ENCODE peak calls at places on chromosomes 12 and 14, in eight cellular contexts. One of them, this sample, is unnamed.

GRCh38 chr12:67366530-67367196 is 97.5 kb downstream of the CAND1 start:
- DNase-seq in OCI-M1: no peak
- DNase-seq in GDM1: no peak
- DNase-seq in neuronal stem cell: no peak
- DNase-seq in activated CD4-positive, alpha-beta T cell treated with anti-CD3 and anti-CD28 coated beads for 48 hours: no peak
- DNase-seq in HuH-7.5: no peak
- DNase-seq in GM03348: peak; percentile 73
- DNase-seq in CD4-positive, alpha-beta memory T cell: no peak
- DNase-seq in this sample: no peak

GRCh38 chr14:81767266-81767987 is 233.8 kb upstream of the SEL1L start:
- DNase-seq in OCI-M1: peak; percentile 82
- DNase-seq in GDM1: no peak
- DNase-seq in neuronal stem cell: peak; percentile 8
- DNase-seq in activated CD4-positive, alpha-beta T cell treated with anti-CD3 and anti-CD28 coated beads for 48 hours: no peak
- DNase-seq in HuH-7.5: no peak
- DNase-seq in GM03348: no peak
- DNase-seq in CD4-positive, alpha-beta memory T cell: no peak
- DNase-seq in this sample: no peak

GRCh38 chr12:105077435-105077834 is 6.8 kb downstream of the ALDH1L2 start:
- DNase-seq in OCI-M1: no peak
- DNase-seq in GDM1: no peak
- DNase-seq in neuronal stem cell: no peak
- DNase-seq in activated CD4-positive, alpha-beta T cell treated with anti-CD3 and anti-CD28 coated beads for 48 hours: no peak
- DNase-seq in HuH-7.5: no peak
- DNase-seq in GM03348: peak; percentile 19
- DNase-seq in CD4-positive, alpha-beta memory T cell: no peak
- DNase-seq in this sample: no peak

GRCh38 chr12:61385771-61386170 is 874.4 kb upstream of the USP15 start:
- DNase-seq in OCI-M1: no peak
- DNase-seq in GDM1: no peak
- DNase-seq in neuronal stem cell: no peak
- DNase-seq in activated CD4-positive, alpha-beta T cell treated with anti-CD3 and anti-CD28 coated beads for 48 hours: no peak
- DNase-seq in HuH-7.5: no peak
- DNase-seq in GM03348: peak; percentile 2
- DNase-seq in CD4-positive, alpha-beta memory T cell: no peak
- DNase-seq in this sample: no peak

GRCh38 chr14:104432611-104433231 is 146.8 kb upstream of the C14orf180 start:
- DNase-seq in OCI-M1: no peak
- DNase-seq in GDM1: no peak
- DNase-seq in neuronal stem cell: no peak
- DNase-seq in activated CD4-positive, alpha-beta T cell treated with anti-CD3 and anti-CD28 coated beads for 48 hours: no peak
- DNase-seq in HuH-7.5: no peak
- DNase-seq in GM03348: no peak
- DNase-seq in CD4-positive, alpha-beta memory T cell: no peak
- DNase-seq in this sample: no peak

GRCh38 chr12:8050600-8051250 is 15.4 kb downstream of the C3AR1 start:
- DNase-seq in OCI-M1: no peak
- DNase-seq in GDM1: no peak
- DNase-seq in neuronal stem cell: no peak
- DNase-seq in activated CD4-positive, alpha-beta T cell treated with anti-CD3 and anti-CD28 coated beads for 48 hours: no peak
- DNase-seq in HuH-7.5: no peak
- DNase-seq in GM03348: no peak
- DNase-seq in CD4-positive, alpha-beta memory T cell: no peak
- DNase-seq in this sample: no peak

GRCh38 chr14:64707661-64708060 is 3.4 kb downstream of the PLEKHG3 start:
- DNase-seq in OCI-M1: peak; percentile 23
- DNase-seq in GDM1: no peak
- DNase-seq in neuronal stem cell: no peak
- DNase-seq in activated CD4-positive, alpha-beta T cell treated with anti-CD3 and anti-CD28 coated beads for 48 hours: no peak
- DNase-seq in HuH-7.5: no peak
- DNase-seq in GM03348: peak; percentile 63
- DNase-seq in CD4-positive, alpha-beta memory T cell: peak; percentile 42
- DNase-seq in this sample: no peak

GRCh38 chr12:55908726-55909512 is 18.8 kb downstream of the PYM1 start:
- DNase-seq in OCI-M1: no peak
- DNase-seq in GDM1: no peak
- DNase-seq in neuronal stem cell: no peak
- DNase-seq in activated CD4-positive, alpha-beta T cell treated with anti-CD3 and anti-CD28 coated beads for 48 hours: no peak
- DNase-seq in HuH-7.5: no peak
- DNase-seq in GM03348: peak; percentile 42
- DNase-seq in CD4-positive, alpha-beta memory T cell: no peak
- DNase-seq in this sample: no peak

GRCh38 chr14:60212503-60213371 is 36.3 kb upstream of the PPM1A start:
- DNase-seq in OCI-M1: no peak
- DNase-seq in GDM1: no peak
- DNase-seq in neuronal stem cell: no peak
- DNase-seq in activated CD4-positive, alpha-beta T cell treated with anti-CD3 and anti-CD28 coated beads for 48 hours: no peak
- DNase-seq in HuH-7.5: no peak
- DNase-seq in GM03348: no peak
- DNase-seq in CD4-positive, alpha-beta memory T cell: no peak
- DNase-seq in this sample: no peak

GRCh38 chr12:52949413-52950331 is 754 bp downstream of the KRT18 start:
- DNase-seq in OCI-M1: peak; percentile 73
- DNase-seq in GDM1: no peak
- DNase-seq in neuronal stem cell: no peak
- DNase-seq in activated CD4-positive, alpha-beta T cell treated with anti-CD3 and anti-CD28 coated beads for 48 hours: no peak
- DNase-seq in HuH-7.5: peak; percentile 86
- DNase-seq in GM03348: no peak
- DNase-seq in CD4-positive, alpha-beta memory T cell: no peak
- DNase-seq in this sample: no peak

GRCh38 chr12:613996-614726 is 49.1 kb downstream of the NINJ2 start:
- DNase-seq in OCI-M1: peak; percentile 24
- DNase-seq in GDM1: peak; percentile 74
- DNase-seq in neuronal stem cell: no peak
- DNase-seq in activated CD4-positive, alpha-beta T cell treated with anti-CD3 and anti-CD28 coated beads for 48 hours: peak; percentile 50
- DNase-seq in HuH-7.5: no peak
- DNase-seq in GM03348: no peak
- DNase-seq in CD4-positive, alpha-beta memory T cell: peak; percentile 10
- DNase-seq in this sample: peak; percentile 40

GRCh38 chr12:5580911-5581488 is 149.1 kb downstream of the NTF3 start:
- DNase-seq in OCI-M1: no peak
- DNase-seq in GDM1: no peak
- DNase-seq in neuronal stem cell: no peak
- DNase-seq in activated CD4-positive, alpha-beta T cell treated with anti-CD3 and anti-CD28 coated beads for 48 hours: no peak
- DNase-seq in HuH-7.5: no peak
- DNase-seq in GM03348: peak; percentile 59
- DNase-seq in CD4-positive, alpha-beta memory T cell: no peak
- DNase-seq in this sample: no peak

GRCh38 chr14:54564799-54565235 is 2.1 kb upstream of the SAMD4A start:
- DNase-seq in OCI-M1: peak; percentile 21
- DNase-seq in GDM1: no peak
- DNase-seq in neuronal stem cell: no peak
- DNase-seq in activated CD4-positive, alpha-beta T cell treated with anti-CD3 and anti-CD28 coated beads for 48 hours: no peak
- DNase-seq in HuH-7.5: peak; percentile 20
- DNase-seq in GM03348: peak; percentile 45
- DNase-seq in CD4-positive, alpha-beta memory T cell: no peak
- DNase-seq in this sample: no peak

GRCh38 chr12:125140918-125141573 is 75.8 kb downstream of the AACS start:
- DNase-seq in OCI-M1: no peak
- DNase-seq in GDM1: no peak
- DNase-seq in neuronal stem cell: no peak
- DNase-seq in activated CD4-positive, alpha-beta T cell treated with anti-CD3 and anti-CD28 coated beads for 48 hours: no peak
- DNase-seq in HuH-7.5: no peak
- DNase-seq in GM03348: peak; percentile 81
- DNase-seq in CD4-positive, alpha-beta memory T cell: no peak
- DNase-seq in this sample: no peak

GRCh38 chr12:6364037-6364360 is 11.4 kb downstream of the SCNN1A start:
- DNase-seq in OCI-M1: no peak
- DNase-seq in GDM1: no peak
- DNase-seq in neuronal stem cell: no peak
- DNase-seq in activated CD4-positive, alpha-beta T cell treated with anti-CD3 and anti-CD28 coated beads for 48 hours: peak; percentile 40
- DNase-seq in HuH-7.5: no peak
- DNase-seq in GM03348: peak; percentile 50
- DNase-seq in CD4-positive, alpha-beta memory T cell: no peak
- DNase-seq in this sample: no peak

GRCh38 chr14:64698899-64699298 is 5.3 kb upstream of the PLEKHG3 start:
- DNase-seq in OCI-M1: peak; percentile 74
- DNase-seq in GDM1: peak; percentile 74
- DNase-seq in neuronal stem cell: no peak
- DNase-seq in activated CD4-positive, alpha-beta T cell treated with anti-CD3 and anti-CD28 coated beads for 48 hours: no peak
- DNase-seq in HuH-7.5: no peak
- DNase-seq in GM03348: no peak
- DNase-seq in CD4-positive, alpha-beta memory T cell: peak; percentile 37
- DNase-seq in this sample: no peak

GRCh38 chr14:89093083-89093482 is 268.6 kb downstream of the TTC8 start:
- DNase-seq in OCI-M1: no peak
- DNase-seq in GDM1: no peak
- DNase-seq in neuronal stem cell: no peak
- DNase-seq in activated CD4-positive, alpha-beta T cell treated with anti-CD3 and anti-CD28 coated beads for 48 hours: no peak
- DNase-seq in HuH-7.5: no peak
- DNase-seq in GM03348: no peak
- DNase-seq in CD4-positive, alpha-beta memory T cell: no peak
- DNase-seq in this sample: no peak

GRCh38 chr12:120687570-120688289 is 781 bp downstream of the MLEC start:
- DNase-seq in OCI-M1: peak; percentile 40
- DNase-seq in GDM1: no peak
- DNase-seq in neuronal stem cell: no peak
- DNase-seq in activated CD4-positive, alpha-beta T cell treated with anti-CD3 and anti-CD28 coated beads for 48 hours: peak; percentile 60
- DNase-seq in HuH-7.5: no peak
- DNase-seq in GM03348: peak; percentile 36
- DNase-seq in CD4-positive, alpha-beta memory T cell: no peak
- DNase-seq in this sample: peak; percentile 52

GRCh38 chr12:123223241-123223668 is 9.7 kb downstream of the MPHOSPH9 start:
- DNase-seq in OCI-M1: no peak
- DNase-seq in GDM1: peak; percentile 13
- DNase-seq in neuronal stem cell: no peak
- DNase-seq in activated CD4-positive, alpha-beta T cell treated with anti-CD3 and anti-CD28 coated beads for 48 hours: peak; percentile 71
- DNase-seq in HuH-7.5: no peak
- DNase-seq in GM03348: no peak
- DNase-seq in CD4-positive, alpha-beta memory T cell: peak; percentile 63
- DNase-seq in this sample: peak; percentile 65

GRCh38 chr12:4864575-4864974 is 45.1 kb upstream of the KCNA1 start:
- DNase-seq in OCI-M1: no peak
- DNase-seq in GDM1: no peak
- DNase-seq in neuronal stem cell: no peak
- DNase-seq in activated CD4-positive, alpha-beta T cell treated with anti-CD3 and anti-CD28 coated beads for 48 hours: no peak
- DNase-seq in HuH-7.5: no peak
- DNase-seq in GM03348: no peak
- DNase-seq in CD4-positive, alpha-beta memory T cell: no peak
- DNase-seq in this sample: no peak

GRCh38 chr14:39426605-39427004 is 5.6 kb downstream of the FBXO33 start:
- DNase-seq in OCI-M1: peak; percentile 51
- DNase-seq in GDM1: peak; percentile 38
- DNase-seq in neuronal stem cell: no peak
- DNase-seq in activated CD4-positive, alpha-beta T cell treated with anti-CD3 and anti-CD28 coated beads for 48 hours: no peak
- DNase-seq in HuH-7.5: no peak
- DNase-seq in GM03348: peak; percentile 44
- DNase-seq in CD4-positive, alpha-beta memory T cell: no peak
- DNase-seq in this sample: no peak

GRCh38 chr12:64171715-64172114 is 50.4 kb downstream of the KICS2 start:
- DNase-seq in OCI-M1: no peak
- DNase-seq in GDM1: no peak
- DNase-seq in neuronal stem cell: no peak
- DNase-seq in activated CD4-positive, alpha-beta T cell treated with anti-CD3 and anti-CD28 coated beads for 48 hours: no peak
- DNase-seq in HuH-7.5: no peak
- DNase-seq in GM03348: peak; percentile 55
- DNase-seq in CD4-positive, alpha-beta memory T cell: no peak
- DNase-seq in this sample: no peak

GRCh38 chr14:37792124-37792523 is 196.7 kb downstream of the TTC6 start:
- DNase-seq in OCI-M1: no peak
- DNase-seq in GDM1: no peak
- DNase-seq in neuronal stem cell: no peak
- DNase-seq in activated CD4-positive, alpha-beta T cell treated with anti-CD3 and anti-CD28 coated beads for 48 hours: no peak
- DNase-seq in HuH-7.5: no peak
- DNase-seq in GM03348: no peak
- DNase-seq in CD4-positive, alpha-beta memory T cell: no peak
- DNase-seq in this sample: no peak

GRCh38 chr14:74658535-74659130 is 46.6 kb upstream of the LTBP2 start:
- DNase-seq in OCI-M1: no peak
- DNase-seq in GDM1: no peak
- DNase-seq in neuronal stem cell: no peak
- DNase-seq in activated CD4-positive, alpha-beta T cell treated with anti-CD3 and anti-CD28 coated beads for 48 hours: no peak
- DNase-seq in HuH-7.5: no peak
- DNase-seq in GM03348: peak; percentile 52
- DNase-seq in CD4-positive, alpha-beta memory T cell: no peak
- DNase-seq in this sample: no peak

GRCh38 chr14:32134448-32135070 is 57.5 kb downstream of the ARHGAP5 start:
- DNase-seq in OCI-M1: no peak
- DNase-seq in GDM1: no peak
- DNase-seq in neuronal stem cell: no peak
- DNase-seq in activated CD4-positive, alpha-beta T cell treated with anti-CD3 and anti-CD28 coated beads for 48 hours: no peak
- DNase-seq in HuH-7.5: no peak
- DNase-seq in GM03348: peak; percentile 4
- DNase-seq in CD4-positive, alpha-beta memory T cell: no peak
- DNase-seq in this sample: no peak

GRCh38 chr12:130461868-130462557 is 124.3 kb downstream of the PIWIL1 start:
- DNase-seq in OCI-M1: no peak
- DNase-seq in GDM1: no peak
- DNase-seq in neuronal stem cell: no peak
- DNase-seq in activated CD4-positive, alpha-beta T cell treated with anti-CD3 and anti-CD28 coated beads for 48 hours: no peak
- DNase-seq in HuH-7.5: no peak
- DNase-seq in GM03348: no peak
- DNase-seq in CD4-positive, alpha-beta memory T cell: no peak
- DNase-seq in this sample: no peak

GRCh38 chr14:91378945-91379932 is 38.4 kb downstream of the CCDC88C start:
- DNase-seq in OCI-M1: no peak
- DNase-seq in GDM1: no peak
- DNase-seq in neuronal stem cell: no peak
- DNase-seq in activated CD4-positive, alpha-beta T cell treated with anti-CD3 and anti-CD28 coated beads for 48 hours: no peak
- DNase-seq in HuH-7.5: no peak
- DNase-seq in GM03348: no peak
- DNase-seq in CD4-positive, alpha-beta memory T cell: no peak
- DNase-seq in this sample: no peak

GRCh38 chr12:91361864-91362263 is 179.2 kb upstream of the DCN start:
- DNase-seq in OCI-M1: peak; percentile 65
- DNase-seq in GDM1: no peak
- DNase-seq in neuronal stem cell: peak; percentile 15
- DNase-seq in activated CD4-positive, alpha-beta T cell treated with anti-CD3 and anti-CD28 coated beads for 48 hours: no peak
- DNase-seq in HuH-7.5: no peak
- DNase-seq in GM03348: peak; percentile 41
- DNase-seq in CD4-positive, alpha-beta memory T cell: peak; percentile 32
- DNase-seq in this sample: no peak

GRCh38 chr12:104809251-104809650 is 148.8 kb downstream of the SLC41A2 start:
- DNase-seq in OCI-M1: no peak
- DNase-seq in GDM1: no peak
- DNase-seq in neuronal stem cell: no peak
- DNase-seq in activated CD4-positive, alpha-beta T cell treated with anti-CD3 and anti-CD28 coated beads for 48 hours: no peak
- DNase-seq in HuH-7.5: no peak
- DNase-seq in GM03348: no peak
- DNase-seq in CD4-positive, alpha-beta memory T cell: no peak
- DNase-seq in this sample: no peak

GRCh38 chr12:26839551-26839950 is 6.6 kb upstream of the ITPR2 start:
- DNase-seq in OCI-M1: no peak
- DNase-seq in GDM1: no peak
- DNase-seq in neuronal stem cell: no peak
- DNase-seq in activated CD4-positive, alpha-beta T cell treated with anti-CD3 and anti-CD28 coated beads for 48 hours: no peak
- DNase-seq in HuH-7.5: no peak
- DNase-seq in GM03348: no peak
- DNase-seq in CD4-positive, alpha-beta memory T cell: no peak
- DNase-seq in this sample: no peak

GRCh38 chr12:6962285-6963015 is 8.0 kb downstream of the PHB2 start:
- DNase-seq in OCI-M1: no peak
- DNase-seq in GDM1: no peak
- DNase-seq in neuronal stem cell: no peak
- DNase-seq in activated CD4-positive, alpha-beta T cell treated with anti-CD3 and anti-CD28 coated beads for 48 hours: no peak
- DNase-seq in HuH-7.5: no peak
- DNase-seq in GM03348: no peak
- DNase-seq in CD4-positive, alpha-beta memory T cell: no peak
- DNase-seq in this sample: no peak

GRCh38 chr12:6355491-6356373 is 13.9 kb upstream of the TNFRSF1A start:
- DNase-seq in OCI-M1: no peak
- DNase-seq in GDM1: no peak
- DNase-seq in neuronal stem cell: no peak
- DNase-seq in activated CD4-positive, alpha-beta T cell treated with anti-CD3 and anti-CD28 coated beads for 48 hours: no peak
- DNase-seq in HuH-7.5: no peak
- DNase-seq in GM03348: no peak
- DNase-seq in CD4-positive, alpha-beta memory T cell: no peak
- DNase-seq in this sample: no peak

GRCh38 chr12:96774501-96775256 is 132.4 kb upstream of the NEDD1 start:
- DNase-seq in OCI-M1: no peak
- DNase-seq in GDM1: no peak
- DNase-seq in neuronal stem cell: no peak
- DNase-seq in activated CD4-positive, alpha-beta T cell treated with anti-CD3 and anti-CD28 coated beads for 48 hours: no peak
- DNase-seq in HuH-7.5: no peak
- DNase-seq in GM03348: peak; percentile 22
- DNase-seq in CD4-positive, alpha-beta memory T cell: no peak
- DNase-seq in this sample: no peak

GRCh38 chr14:79161576-79161975 is 991.4 kb downstream of the NRXN3 start:
- DNase-seq in OCI-M1: no peak
- DNase-seq in GDM1: no peak
- DNase-seq in neuronal stem cell: peak; percentile 46
- DNase-seq in activated CD4-positive, alpha-beta T cell treated with anti-CD3 and anti-CD28 coated beads for 48 hours: no peak
- DNase-seq in HuH-7.5: no peak
- DNase-seq in GM03348: peak; percentile 36
- DNase-seq in CD4-positive, alpha-beta memory T cell: no peak
- DNase-seq in this sample: no peak